ENCODE peak calls at places on chromosomes 7 and 10, in eight cellular contexts. I is activated T-cell treated with anti-CD3 and anti-CD28 coated beads for 4 hours; F is left ventricle myocardium inferior; X is upper lobe of right lung; D is stimulated activated CD4-positive, alpha-beta T cell treated with anti-CD3 and anti-CD28 coated beads, Interleukin-12 subunit alpha, Interleukin-12 subunit beta, amount 100 ng/mL, for 4 hours; S is ecto neural progenitor cell; K is heart right ventricle; O is MCF 10A. L is an unnamed sample.

GRCh38 chr10:114498413-114499111 is 94.3 kb upstream of the AFAP1L2 start:
- DNase-seq in I (no peak), F (no peak), X (no peak), D (no peak), S (no peak), K (no peak), O (no peak), L (no peak)

GRCh38 chr7:47669178-47669878 is 87.4 kb upstream of the TNS3 start:
- DNase-seq in I (no peak), F (peak), X (peak), D (no peak), S (no peak), K (peak), O (peak), L (peak)

GRCh38 chr10:96829029-96829773 is 2.9 kb upstream of the LCOR start:
- DNase-seq in I (no peak), F (peak), X (no peak), D (no peak), S (no peak), K (no peak), O (no peak), L (no peak)

GRCh38 chr7:4683884-4684565 is 1.9 kb downstream of the FOXK1 start:
- DNase-seq in I (peak), F (peak), X (peak), D (peak), S (no peak), K (peak), O (peak), L (peak)

GRCh38 chr10:98469532-98469931 is 22.8 kb upstream of the HPS1 start:
- DNase-seq in I (no peak), F (no peak), X (no peak), D (no peak), S (no peak), K (no peak), O (no peak), L (no peak)

GRCh38 chr10:111281516-111281915 is 204.7 kb downstream of the ADRA2A start:
- DNase-seq in I (no peak), F (no peak), X (no peak), D (no peak), S (no peak), K (no peak), O (peak), L (no peak)

GRCh38 chr7:117269895-117270294 is 53.0 kb downstream of the WNT2 start:
- DNase-seq in I (no peak), F (no peak), X (no peak), D (no peak), S (no peak), K (no peak), O (peak), L (peak)

GRCh38 chr10:121324678-121325213 is 273.5 kb downstream of the FGFR2 start:
- DNase-seq in I (no peak), F (no peak), X (no peak), D (no peak), S (no peak), K (no peak), O (peak), L (peak)

GRCh38 chr10:23053036-23053435 is 42.3 kb upstream of the MSRB2 start:
- DNase-seq in I (no peak), F (no peak), X (no peak), D (no peak), S (no peak), K (no peak), O (peak), L (peak)

GRCh38 chr7:95104739-95105138 is 197.3 kb downstream of the PPP1R9A start:
- DNase-seq in I (no peak), F (no peak), X (no peak), D (no peak), S (no peak), K (no peak), O (peak), L (peak)

GRCh38 chr7:101233907-101234547 is 3.6 kb downstream of the CLDN15 start:
- DNase-seq in I (no peak), F (no peak), X (no peak), D (no peak), S (no peak), K (no peak), O (no peak), L (no peak)

GRCh38 chr10:16519908-16520861 is 1.5 kb downstream of the C1QL3 start:
- DNase-seq in I (no peak), F (no peak), X (no peak), D (peak), S (peak), K (no peak), O (no peak), L (no peak)

GRCh38 chr10:3783721-3784432 is 1.1 kb downstream of the KLF6 start:
- DNase-seq in I (no peak), F (peak), X (no peak), D (no peak), S (no peak), K (peak), O (peak), L (no peak)

GRCh38 chr10:96259884-96260511 is 11.4 kb downstream of the BLNK start:
- DNase-seq in I (no peak), F (no peak), X (no peak), D (no peak), S (no peak), K (no peak), O (no peak), L (no peak)

L was measured in RWPE1.